ENCODE peak calls at places on chromosomes 5 and 9, in four cellular contexts. One of them, this sample, is unnamed.

GRCh38 chr5:151345808-151346478 is 1.4 kb downstream of the SLC36A2 start:
- DNase-seq in SK-N-SH: no peak
- DNase-seq in WTC11: no peak
- DNase-seq in H1: no peak
- DNase-seq in this sample: no peak

GRCh38 chr9:134240371-134240770 is 76.0 kb upstream of the RNU6ATAC start:
- DNase-seq in SK-N-SH: no peak
- DNase-seq in WTC11: no peak
- DNase-seq in H1: no peak
- DNase-seq in this sample: no peak

GRCh38 chr9:103942171-103942570 is 151.9 kb upstream of the SMC2 start:
- DNase-seq in WTC11: no peak
- DNase-seq in SK-N-SH: no peak
- DNase-seq in H1: no peak
- DNase-seq in this sample: no peak

GRCh38 chr9:123420560-123421210 is 64.7 kb downstream of the CRB2 start:
- DNase-seq in SK-N-SH: no peak
- DNase-seq in WTC11: no peak
- DNase-seq in H1: no peak
- DNase-seq in this sample: no peak

GRCh38 chr9:136965771-136966484 is 11.4 kb upstream of the PTGDS start:
- DNase-seq in SK-N-SH: no peak
- DNase-seq in H1: no peak
- DNase-seq in WTC11: no peak
- DNase-seq in this sample: peak; percentile 32

GRCh38 chr5:173041881-173042481 is 14.2 kb upstream of the CREBRF start:
- DNase-seq in WTC11: no peak
- DNase-seq in SK-N-SH: no peak
- DNase-seq in H1: no peak
- DNase-seq in this sample: no peak

GRCh38 chr5:87722286-87722685 is 309.6 kb upstream of the CCNH start:
- DNase-seq in H1: no peak
- DNase-seq in SK-N-SH: no peak
- DNase-seq in WTC11: no peak
- DNase-seq in this sample: no peak

GRCh38 chr9:105967798-105968197 is 273.5 kb downstream of the TMEM38B start:
- DNase-seq in WTC11: no peak
- DNase-seq in H1: no peak
- DNase-seq in SK-N-SH: no peak
- DNase-seq in this sample: no peak

GRCh38 chr5:134541736-134542376 is 16.4 kb downstream of the JADE2 start:
- DNase-seq in H1: peak; percentile 85
- DNase-seq in SK-N-SH: no peak
- DNase-seq in WTC11: peak; percentile 82
- DNase-seq in this sample: peak; percentile 56

GRCh38 chr5:126301056-126301455 is 122.2 kb upstream of the GRAMD2B start:
- DNase-seq in H1: no peak
- DNase-seq in WTC11: no peak
- DNase-seq in SK-N-SH: no peak
- DNase-seq in this sample: no peak

GRCh38 chr9:124394167-124394566 is 21.1 kb downstream of the PSMB7 start:
- DNase-seq in SK-N-SH: no peak
- DNase-seq in H1: no peak
- DNase-seq in WTC11: no peak
- DNase-seq in this sample: no peak

GRCh38 chr9:77015291-77016048 is 4.0 kb upstream of the FOXB2 start:
- DNase-seq in WTC11: no peak
- DNase-seq in H1: no peak
- DNase-seq in SK-N-SH: peak; percentile 22
- DNase-seq in this sample: no peak

GRCh38 chr5:10474521-10475075 is 32.9 kb downstream of the ROPN1L start:
- DNase-seq in WTC11: no peak
- DNase-seq in H1: no peak
- DNase-seq in SK-N-SH: no peak
- DNase-seq in this sample: no peak

GRCh38 chr5:135149956-135150723 is 116.1 kb upstream of the PITX1 start:
- DNase-seq in SK-N-SH: no peak
- DNase-seq in WTC11: no peak
- DNase-seq in H1: no peak
- DNase-seq in this sample: no peak

GRCh38 chr9:21381752-21382339 is 3.4 kb downstream of the IFNA2 start:
- DNase-seq in H1: no peak
- DNase-seq in WTC11: peak; percentile 21
- DNase-seq in SK-N-SH: no peak
- DNase-seq in this sample: no peak

GRCh38 chr5:172492991-172493390 is 38.7 kb upstream of the SH3PXD2B start:
- DNase-seq in WTC11: no peak
- DNase-seq in SK-N-SH: no peak
- DNase-seq in H1: no peak
- DNase-seq in this sample: no peak

GRCh38 chr9:137007060-137007815 is 10.9 kb upstream of the CLIC3 start:
- DNase-seq in H1: no peak
- DNase-seq in SK-N-SH: no peak
- DNase-seq in WTC11: no peak
- DNase-seq in this sample: no peak

GRCh38 chr9:136665111-136665703 is 2.5 kb downstream of the EGFL7 start:
- DNase-seq in SK-N-SH: peak; percentile 92
- DNase-seq in WTC11: peak; percentile 43
- DNase-seq in H1: no peak
- DNase-seq in this sample: peak; percentile 76

GRCh38 chr5:79685621-79686020 is 4.0 kb upstream of the CMYA5 start:
- DNase-seq in H1: no peak
- DNase-seq in SK-N-SH: no peak
- DNase-seq in WTC11: no peak
- DNase-seq in this sample: no peak

GRCh38 chr5:154394328-154394727 is 51.5 kb upstream of the SAP30L start:
- DNase-seq in H1: no peak
- DNase-seq in WTC11: no peak
- DNase-seq in SK-N-SH: no peak
- DNase-seq in this sample: no peak

GRCh38 chr5:145681686-145682085 is 153.5 kb downstream of the PRELID2 start:
- DNase-seq in WTC11: peak; percentile 56
- DNase-seq in SK-N-SH: peak; percentile 51
- DNase-seq in H1: peak; percentile 54
- DNase-seq in this sample: peak; percentile 78

GRCh38 chr5:38323645-38324295 is 65.4 kb downstream of the EGFLAM start:
- DNase-seq in H1: no peak
- DNase-seq in WTC11: no peak
- DNase-seq in SK-N-SH: no peak
- DNase-seq in this sample: no peak

GRCh38 chr5:120413706-120414105 is 50.4 kb upstream of the PRR16 start:
- DNase-seq in SK-N-SH: no peak
- DNase-seq in WTC11: no peak
- DNase-seq in H1: no peak
- DNase-seq in this sample: no peak

GRCh38 chr9:133521122-133522072 is 3.4 kb downstream of the MYMK start:
- DNase-seq in WTC11: no peak
- DNase-seq in H1: no peak
- DNase-seq in SK-N-SH: no peak
- DNase-seq in this sample: no peak

GRCh38 chr9:112179816-112180215 is 4.7 kb upstream of the SUSD1 start:
- DNase-seq in SK-N-SH: no peak
- DNase-seq in WTC11: no peak
- DNase-seq in H1: no peak
- DNase-seq in this sample: no peak

GRCh38 chr9:34252016-34252415 is 73.2 kb downstream of the UBAP1 start:
- DNase-seq in H1: no peak
- DNase-seq in WTC11: no peak
- DNase-seq in SK-N-SH: no peak
- DNase-seq in this sample: no peak

GRCh38 chr5:56640763-56641406 is 174.5 kb upstream of the MAP3K1 start:
- DNase-seq in H1: no peak
- DNase-seq in SK-N-SH: no peak
- DNase-seq in WTC11: no peak
- DNase-seq in this sample: no peak

GRCh38 chr9:18746631-18747030 is 272.7 kb downstream of the ADAMTSL1 start:
- DNase-seq in H1: no peak
- DNase-seq in SK-N-SH: no peak
- DNase-seq in WTC11: no peak
- DNase-seq in this sample: no peak

GRCh38 chr5:77301447-77301878 is 91.0 kb downstream of the PDE8B start:
- DNase-seq in SK-N-SH: no peak
- DNase-seq in WTC11: no peak
- DNase-seq in H1: no peak
- DNase-seq in this sample: no peak

GRCh38 chr5:107431998-107432397 is 238.7 kb downstream of the EFNA5 start:
- DNase-seq in WTC11: no peak
- DNase-seq in SK-N-SH: no peak
- DNase-seq in H1: no peak
- DNase-seq in this sample: no peak

GRCh38 chr5:170176916-170177315 is 55.9 kb upstream of the C5orf58 start:
- DNase-seq in WTC11: no peak
- DNase-seq in H1: no peak
- DNase-seq in SK-N-SH: no peak
- DNase-seq in this sample: no peak

GRCh38 chr9:87606921-87607521 is 109.4 kb downstream of the DAPK1 start:
- DNase-seq in H1: no peak
- DNase-seq in WTC11: no peak
- DNase-seq in SK-N-SH: no peak
- DNase-seq in this sample: no peak

GRCh38 chr9:91417602-91418218 is 5.9 kb downstream of the NFIL3 start:
- DNase-seq in H1: no peak
- DNase-seq in WTC11: no peak
- DNase-seq in SK-N-SH: no peak
- DNase-seq in this sample: no peak

GRCh38 chr5:177447066-177447610 is 524 bp downstream of the PRR7 start:
- DNase-seq in SK-N-SH: peak; percentile 90
- DNase-seq in H1: peak; percentile 82
- DNase-seq in WTC11: peak; percentile 78
- DNase-seq in this sample: peak; percentile 81

GRCh38 chr5:38807570-38808461 is 38.0 kb upstream of the OSMR start:
- DNase-seq in SK-N-SH: no peak
- DNase-seq in H1: no peak
- DNase-seq in WTC11: no peak
- DNase-seq in this sample: no peak

GRCh38 chr5:52989025-52989780 is at the start of gene ITGA2:
- DNase-seq in SK-N-SH: peak; percentile 77
- DNase-seq in H1: peak; percentile 77
- DNase-seq in WTC11: peak; percentile 63
- DNase-seq in this sample: peak; percentile 39

GRCh38 chr5:65418661-65419060 is 63.1 kb downstream of the ADAMTS6 start:
- DNase-seq in WTC11: no peak
- DNase-seq in H1: no peak
- DNase-seq in SK-N-SH: no peak
- DNase-seq in this sample: no peak
- TF ChIP-seq TEAD4 in WTC11: no peak
- TF ChIP-seq TEAD4 in H1: no peak
- TF ChIP-seq TEAD4 in SK-N-SH: no peak
- TF ChIP-seq TEAD4 in this sample: no peak

GRCh38 chr5:138955013-138955660 is 80.0 kb upstream of the LRRTM2 start:
- DNase-seq in WTC11: no peak
- DNase-seq in H1: no peak
- DNase-seq in SK-N-SH: peak; percentile 59
- DNase-seq in this sample: no peak
- TF ChIP-seq TEAD4 in WTC11: no peak
- TF ChIP-seq TEAD4 in H1: no peak
- TF ChIP-seq TEAD4 in SK-N-SH: no peak
- TF ChIP-seq TEAD4 in this sample: no peak

GRCh38 chr9:96218821-96219614 is 83.0 kb downstream of the HSD17B3 start:
- DNase-seq in H1: peak; percentile 53
- DNase-seq in SK-N-SH: peak; percentile 36
- DNase-seq in WTC11: peak; percentile 22
- DNase-seq in this sample: no peak

GRCh38 chr9:96217756-96218693 is 84.0 kb downstream of the HSD17B3 start:
- DNase-seq in WTC11: peak; percentile 78
- DNase-seq in H1: peak; percentile 95
- DNase-seq in SK-N-SH: peak; percentile 93
- DNase-seq in this sample: peak; percentile 75

GRCh38 chr9:96217358-96217755 is 84.6 kb downstream of the HSD17B3 start:
- DNase-seq in WTC11: no peak
- DNase-seq in H1: no peak
- DNase-seq in SK-N-SH: peak; percentile 88
- DNase-seq in this sample: no peak

GRCh38 chr9:96222132-96222531 is 79.8 kb downstream of the HSD17B3 start:
- DNase-seq in SK-N-SH: peak; percentile 63
- DNase-seq in WTC11: peak; percentile 26
- DNase-seq in H1: no peak
- DNase-seq in this sample: peak; percentile 41

GRCh38 chr9:96219615-96220257 is 82.2 kb downstream of the HSD17B3 start:
- DNase-seq in H1: peak; percentile 84
- DNase-seq in SK-N-SH: peak; percentile 55
- DNase-seq in WTC11: peak; percentile 73
- DNase-seq in this sample: peak; percentile 76
- TF ChIP-seq TEAD4 in H1: no peak
- TF ChIP-seq TEAD4 in SK-N-SH: no peak
- TF ChIP-seq TEAD4 in WTC11: no peak
- TF ChIP-seq TEAD4 in this sample: no peak

GRCh38 chr9:37107701-37108100 is 12.7 kb upstream of the ZCCHC7 start:
- DNase-seq in SK-N-SH: no peak
- DNase-seq in H1: no peak
- DNase-seq in WTC11: no peak
- DNase-seq in this sample: no peak

GRCh38 chr9:37100750-37101149 is 19.6 kb upstream of the ZCCHC7 start:
- DNase-seq in WTC11: no peak
- DNase-seq in SK-N-SH: no peak
- DNase-seq in H1: no peak
- DNase-seq in this sample: no peak

GRCh38 chr9:37102476-37102875 is 17.9 kb upstream of the ZCCHC7 start:
- DNase-seq in SK-N-SH: no peak
- DNase-seq in H1: no peak
- DNase-seq in WTC11: no peak
- DNase-seq in this sample: no peak

GRCh38 chr9:37105169-37105750 is 15.1 kb upstream of the ZCCHC7 start:
- DNase-seq in H1: no peak
- DNase-seq in WTC11: no peak
- DNase-seq in SK-N-SH: no peak
- DNase-seq in this sample: peak; percentile 32

GRCh38 chr9:37104183-37104889 is 16.0 kb upstream of the ZCCHC7 start:
- DNase-seq in SK-N-SH: no peak
- DNase-seq in H1: no peak
- DNase-seq in WTC11: no peak
- DNase-seq in this sample: peak; percentile 27
- TF ChIP-seq TEAD4 in SK-N-SH: no peak
- TF ChIP-seq TEAD4 in H1: no peak
- TF ChIP-seq TEAD4 in WTC11: no peak
- TF ChIP-seq TEAD4 in this sample: no peak